ENCODE peak calls at places on chromosomes 6 and 20, in six cellular contexts. X, P, R, E, N and V are unnamed samples.

GRCh38 chr20:41524980-41525613 is 93.1 kb downstream of the CHD6 start:
- DNase-seq in P (no peak), R (peak; percentile 38), E (no peak), X (peak; percentile 88), N (no peak), V (no peak)

GRCh38 chr6:29509711-29510110 is 22.0 kb upstream of the MAS1L start:
- DNase-seq in N (no peak), P (no peak), R (no peak), X (no peak), E (no peak), V (no peak)

GRCh38 chr20:17835941-17836861 is 132.4 kb downstream of the SNX5 start:
- DNase-seq in N (no peak), X (peak; percentile 88), E (no peak), P (no peak), R (no peak), V (no peak)

GRCh38 chr6:99617131-99617530 is 10.5 kb downstream of the PRDM13 start:
- DNase-seq in N (no peak), X (no peak), P (no peak), R (no peak), E (no peak), V (no peak)

GRCh38 chr20:33791959-33792597 is 19.1 kb upstream of the CHMP4B start:
- DNase-seq in X (peak; percentile 46), R (peak; percentile 38), E (peak; percentile 65), P (peak; percentile 75), N (peak; percentile 47), V (no peak)

GRCh38 chr20:63133481-63134091 is 82.3 kb downstream of the YTHDF1 start:
- DNase-seq in E (no peak), P (peak; percentile 8), X (no peak), R (no peak), N (no peak), V (no peak)

GRCh38 chr6:24126586-24127192 is 674 bp downstream of the NRSN1 start:
- DNase-seq in E (no peak), N (no peak), X (peak; percentile 24), R (peak; percentile 24), P (peak; percentile 77), V (peak; percentile 6)

GRCh38 chr6:40377173-40377806 is 209.9 kb downstream of the LRFN2 start:
- DNase-seq in R (no peak), P (no peak), X (no peak), N (no peak), E (no peak), V (no peak)

GRCh38 chr20:43939762-43940121 is 25.1 kb downstream of the TOX2 start:
- DNase-seq in E (no peak), N (no peak), P (no peak), R (no peak), X (no peak), V (no peak)

GRCh38 chr20:48823960-48824497 is 3.8 kb downstream of the PREX1 start:
- DNase-seq in N (peak; percentile 51), P (no peak), X (no peak), R (no peak), E (no peak), V (no peak)

GRCh38 chr6:10522929-10523573 is 1.9 kb downstream of the GCNT2 start:
- DNase-seq in P (peak; percentile 60), N (no peak), R (no peak), X (no peak), E (no peak), V (no peak)

GRCh38 chr6:16095180-16095579 is 33.7 kb upstream of the MYLIP start:
- DNase-seq in N (no peak), R (no peak), X (no peak), E (no peak), P (no peak), V (no peak)

GRCh38 chr6:168169624-168170023 is 90.6 kb upstream of the FRMD1 start:
- DNase-seq in N (no peak), P (no peak), X (no peak), R (no peak), E (no peak), V (no peak)

GRCh38 chr6:128519931-128520435 is 416 bp downstream of the PTPRK start:
- DNase-seq in R (no peak), E (peak; percentile 75), P (no peak), X (peak; percentile 71), N (peak; percentile 14), V (no peak)

GRCh38 chr6:136893187-136893586 is 28.9 kb upstream of the SLC35D3 start:
- DNase-seq in P (no peak), E (no peak), R (no peak), X (no peak), N (no peak), V (no peak)